ENCODE peak calls at places on chromosome 1, in seven cellular contexts. O is mesothelial cell of epicardium, H is SK-N-SH, X is HFFc6, D is RWPE2, K is cardiac fibroblast, S is cardiac muscle cell. Y is an unnamed sample.

GRCh38 chr1:112893288-112894009 is 62.5 kb downstream of the SLC16A1 start:
- DNase-seq in O (no peak), H (no peak), X (no peak), D (no peak), K (no peak), S (no peak), Y (no peak)

GRCh38 chr1:228799929-228800328 is 64.7 kb downstream of the RHOU start:
- DNase-seq in O (no peak), H (no peak), X (no peak), D (no peak), K (no peak), S (no peak), Y (no peak)

GRCh38 chr1:9573723-9574122 is 15.0 kb upstream of the TMEM201 start:
- DNase-seq in O (no peak), H (peak; percentile 46), X (no peak), D (no peak), K (peak; percentile 48), S (peak; percentile 46), Y (no peak)

GRCh38 chr1:26694597-26695416 is 1.0 kb upstream of the ARID1A start:
- DNase-seq in O (no peak), H (no peak), X (no peak), D (no peak), K (no peak), S (no peak), Y (no peak)

GRCh38 chr1:223653015-223653414 is 12.5 kb downstream of the CAPN8 start:
- DNase-seq in O (no peak), H (no peak), X (no peak), D (no peak), K (no peak), S (no peak), Y (no peak)

GRCh38 chr1:197908695-197909336 is 6.4 kb downstream of the C1orf53 start:
- DNase-seq in O (no peak), H (peak; percentile 7), X (peak; percentile 65), D (no peak), K (no peak), S (no peak), Y (no peak)

GRCh38 chr1:167127661-167128060 is 33.8 kb downstream of the STYXL2 start:
- DNase-seq in O (no peak), H (no peak), X (no peak), D (no peak), K (no peak), S (no peak), Y (no peak)

GRCh38 chr1:39205102-39205780 is 746 bp downstream of the MACF1 start:
- DNase-seq in O (no peak), H (no peak), X (peak; percentile 88), D (no peak), K (peak; percentile 82), S (peak; percentile 77), Y (no peak)

GRCh38 chr1:12475158-12475934 is 142.7 kb downstream of the DHRS3 start:
- DNase-seq in O (no peak), H (no peak), X (no peak), D (no peak), K (peak; percentile 31), S (no peak), Y (no peak)

GRCh38 chr1:11143401-11143800 is 43.7 kb upstream of the EXOSC10 start:
- DNase-seq in O (no peak), H (no peak), X (no peak), D (no peak), K (no peak), S (no peak), Y (no peak)

GRCh38 chr1:196677781-196678509 is 26.1 kb downstream of the CFH start:
- DNase-seq in O (no peak), H (no peak), X (no peak), D (no peak), K (no peak), S (no peak), Y (no peak)

GRCh38 chr1:63705058-63705457 is 68.8 kb upstream of the ROR1 start:
- DNase-seq in O (no peak), H (no peak), X (no peak), D (no peak), K (no peak), S (no peak), Y (no peak)

GRCh38 chr1:117616356-117616755 is 10.5 kb downstream of the TENT5C start:
- DNase-seq in O (no peak), H (no peak), X (no peak), D (no peak), K (no peak), S (no peak), Y (no peak)

GRCh38 chr1:16091296-16091695 is 17.8 kb upstream of the FAM131C start:
- DNase-seq in O (no peak), H (no peak), X (no peak), D (no peak), K (no peak), S (no peak), Y (no peak)

GRCh38 chr1:8239306-8240023 is 78.4 kb upstream of the SLC45A1 start:
- DNase-seq in O (no peak), H (no peak), X (no peak), D (no peak), K (no peak), S (peak; percentile 48), Y (no peak)

GRCh38 chr1:94463765-94464330 is 45.7 kb downstream of the ABCD3 start:
- DNase-seq in O (no peak), H (peak; percentile 4), X (peak; percentile 59), D (no peak), K (peak; percentile 76), S (peak; percentile 74), Y (no peak)

GRCh38 chr1:201405484-201405831 is 6.3 kb upstream of the LAD1 start:
- DNase-seq in O (no peak), H (no peak), X (no peak), D (no peak), K (no peak), S (no peak), Y (no peak)

GRCh38 chr1:228938248-228938891 is 203.1 kb downstream of the RHOU start:
- DNase-seq in O (no peak), H (no peak), X (no peak), D (no peak), K (no peak), S (no peak), Y (no peak)

GRCh38 chr1:31422505-31423319 is 9.7 kb downstream of the SERINC2 start:
- DNase-seq in O (peak; percentile 40), H (peak; percentile 89), X (peak; percentile 87), D (peak; percentile 94), K (peak; percentile 94), S (peak; percentile 81), Y (peak; percentile 84)

GRCh38 chr1:206866062-206866461 is 639 bp downstream of the IL20 start:
- DNase-seq in O (no peak), H (no peak), X (no peak), D (no peak), K (peak; percentile 35), S (peak; percentile 57), Y (no peak)

GRCh38 chr1:151443846-151444790 is 15.2 kb downstream of the POGZ start:
- DNase-seq in O (no peak), H (peak; percentile 77), X (peak; percentile 87), D (no peak), K (peak; percentile 90), S (peak; percentile 85), Y (peak; percentile 41)

GRCh38 chr1:43532716-43533115 is 2.0 kb downstream of the PTPRF start:
- DNase-seq in O (no peak), H (no peak), X (no peak), D (no peak), K (no peak), S (no peak), Y (no peak)

GRCh38 chr1:75908717-75909152 is 23.5 kb downstream of the ASB17 start:
- DNase-seq in O (no peak), H (peak; percentile 29), X (peak; percentile 29), D (no peak), K (peak; percentile 44), S (peak; percentile 65), Y (peak; percentile 23)

GRCh38 chr1:201850053-201850397 is 21.1 kb downstream of the IPO9 start:
- DNase-seq in O (no peak), H (no peak), X (peak; percentile 87), D (no peak), K (peak; percentile 89), S (peak; percentile 92), Y (no peak)

GRCh38 chr1:101235241-101235695 is 1.6 kb upstream of the S1PR1 start:
- DNase-seq in O (no peak), H (no peak), X (no peak), D (no peak), K (no peak), S (no peak), Y (no peak)

GRCh38 chr1:156948708-156949107 is 28.3 kb downstream of the LRRC71 start:
- DNase-seq in O (no peak), H (no peak), X (no peak), D (no peak), K (no peak), S (no peak), Y (no peak)
- TF ChIP-seq CTCF in O (no peak), H (peak; percentile 34), X (peak; percentile 68), D (peak; percentile 5), K (peak; percentile 34), S (peak; percentile 39), Y (peak; percentile 20)

GRCh38 chr1:225735252-225736149 is 42.1 kb upstream of the SRP9 start:
- DNase-seq in O (no peak), H (peak; percentile 53), X (peak; percentile 94), D (peak; percentile 79), K (peak; percentile 99), S (peak; percentile 96), Y (no peak)
- TF ChIP-seq CTCF in O (no peak), H (peak; percentile 31), X (peak; percentile 26), D (peak; percentile 20), K (no peak), S (no peak), Y (no peak)

DNA sequence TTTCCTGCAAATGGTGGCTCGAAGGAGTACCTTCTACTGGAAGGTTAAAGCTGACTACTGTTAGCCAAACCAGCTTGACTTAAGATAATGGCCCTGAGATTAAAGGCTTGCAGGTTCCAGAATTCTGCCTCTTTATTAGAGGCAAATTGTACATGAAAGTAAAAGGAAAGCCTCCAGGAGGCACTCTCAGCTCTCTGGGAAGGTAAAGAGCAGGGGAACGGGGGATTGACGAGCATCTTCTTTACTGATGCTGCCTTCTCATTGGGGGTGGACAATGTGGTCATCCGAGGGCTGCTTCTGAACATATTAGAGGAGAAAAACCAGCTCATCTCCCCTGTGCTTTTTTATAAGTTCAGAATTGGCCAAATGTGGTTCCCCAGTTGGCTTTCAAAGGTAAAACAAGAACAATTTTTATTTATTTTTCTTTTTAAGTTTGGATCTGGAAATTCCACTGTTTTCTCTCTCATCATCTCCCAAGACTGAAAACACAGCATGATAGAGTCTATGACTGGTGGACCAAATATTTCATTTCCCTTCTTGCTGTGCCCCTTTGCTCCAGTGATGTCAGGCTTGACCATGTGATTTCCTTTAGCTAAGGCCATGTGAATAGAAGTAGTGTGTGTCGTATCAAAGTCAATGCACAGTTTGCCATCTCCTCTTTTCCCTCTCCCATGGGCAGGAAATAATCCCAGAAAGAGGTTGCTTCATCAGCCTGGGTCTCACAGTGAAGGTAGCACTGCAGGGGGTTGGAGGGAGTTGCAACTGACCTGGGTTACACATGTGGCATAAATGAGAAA is 292.7 kb downstream of the PRDM2 start:
- DNase-seq in O (no peak), H (no peak), X (no peak), D (no peak), K (peak; percentile 10), S (no peak), Y (no peak)
- TF ChIP-seq CTCF in O (no peak), H (no peak), X (no peak), D (no peak), K (no peak), S (no peak), Y (no peak)

DNA sequence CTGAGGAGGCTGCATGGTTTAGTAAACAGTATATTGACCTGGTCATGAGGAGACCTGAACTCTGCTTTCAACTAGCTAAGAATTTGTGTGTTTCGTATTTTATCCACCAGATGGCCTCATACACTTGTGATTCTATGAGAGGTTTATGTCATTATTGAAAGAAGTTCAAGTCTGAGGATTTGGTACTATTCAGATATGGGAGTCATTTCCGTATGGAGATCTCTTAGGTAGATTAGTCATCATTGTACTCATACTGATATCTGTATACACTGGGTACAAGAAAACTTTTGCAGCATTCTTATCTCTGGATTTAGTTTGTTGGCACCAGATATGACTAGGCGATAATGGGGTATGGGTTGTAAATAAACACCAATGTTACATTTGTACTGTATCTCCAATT is 26.6 kb downstream of the ATF6 start:
- DNase-seq in O (no peak), H (peak; percentile 34), X (peak; percentile 85), D (no peak), K (peak; percentile 91), S (peak; percentile 78), Y (no peak)
- TF ChIP-seq CTCF in O (peak; percentile 71), H (peak; percentile 80), X (peak; percentile 91), D (peak; percentile 78), K (peak; percentile 43), S (peak; percentile 48), Y (peak; percentile 75)

Y was measured in glutamatergic neuron.